ENCODE peak calls at places on chromosomes 7 and 10, in six cellular contexts. One of them, this sample, is unnamed.

GRCh38 chr10:42744134-42744701 is 38.4 kb upstream of the BMS1 start:
- DNase-seq in upper lobe of left lung: no peak
- DNase-seq in A549: no peak
- DNase-seq in endothelial cell of umbilical vein: no peak
- DNase-seq in testis: no peak
- DNase-seq in heart left ventricle: no peak
- DNase-seq in this sample: no peak

GRCh38 chr7:149544028-149544427 is 46.4 kb upstream of the ZNF746 start:
- DNase-seq in upper lobe of left lung: no peak
- DNase-seq in A549: no peak
- DNase-seq in endothelial cell of umbilical vein: no peak
- DNase-seq in testis: no peak
- DNase-seq in heart left ventricle: no peak
- DNase-seq in this sample: no peak

GRCh38 chr7:75638607-75639070 is 100.1 kb downstream of the HIP1 start:
- DNase-seq in upper lobe of left lung: peak; percentile 91
- DNase-seq in A549: no peak
- DNase-seq in endothelial cell of umbilical vein: peak; percentile 36
- DNase-seq in testis: peak; percentile 56
- DNase-seq in heart left ventricle: peak; percentile 69
- DNase-seq in this sample: peak; percentile 35

GRCh38 chr10:122290334-122290733 is 19.2 kb downstream of the BTBD16 start:
- DNase-seq in upper lobe of left lung: no peak
- DNase-seq in A549: no peak
- DNase-seq in endothelial cell of umbilical vein: no peak
- DNase-seq in testis: no peak
- DNase-seq in heart left ventricle: no peak
- DNase-seq in this sample: no peak

GRCh38 chr10:45403151-45403550 is 29.1 kb downstream of the ALOX5 start:
- DNase-seq in upper lobe of left lung: no peak
- DNase-seq in A549: peak; percentile 14
- DNase-seq in endothelial cell of umbilical vein: no peak
- DNase-seq in testis: no peak
- DNase-seq in heart left ventricle: no peak
- DNase-seq in this sample: no peak

GRCh38 chr10:46255696-46256355 is 31.0 kb upstream of the ANTXRL start:
- DNase-seq in upper lobe of left lung: no peak
- DNase-seq in A549: peak; percentile 75
- DNase-seq in endothelial cell of umbilical vein: peak; percentile 58
- DNase-seq in testis: peak; percentile 76
- DNase-seq in heart left ventricle: peak; percentile 79
- DNase-seq in this sample: peak; percentile 41

GRCh38 chr7:63925262-63925625 is 73.4 kb upstream of the ZNF722 start:
- DNase-seq in upper lobe of left lung: no peak
- DNase-seq in A549: no peak
- DNase-seq in endothelial cell of umbilical vein: no peak
- DNase-seq in testis: no peak
- DNase-seq in heart left ventricle: no peak
- DNase-seq in this sample: no peak

GRCh38 chr10:124693396-124693795 is 50.8 kb downstream of the FAM53B start:
- DNase-seq in upper lobe of left lung: no peak
- DNase-seq in A549: no peak
- DNase-seq in endothelial cell of umbilical vein: no peak
- DNase-seq in testis: no peak
- DNase-seq in heart left ventricle: peak; percentile 23
- DNase-seq in this sample: no peak

GRCh38 chr10:47013469-47014169 is 102.4 kb downstream of the PTPN20 start:
- DNase-seq in upper lobe of left lung: peak; percentile 77
- DNase-seq in A549: no peak
- DNase-seq in endothelial cell of umbilical vein: no peak
- DNase-seq in testis: no peak
- DNase-seq in heart left ventricle: peak; percentile 44
- DNase-seq in this sample: no peak

GRCh38 chr7:115085421-115085820 is 163.5 kb downstream of the MDFIC start:
- DNase-seq in upper lobe of left lung: no peak
- DNase-seq in A549: no peak
- DNase-seq in endothelial cell of umbilical vein: no peak
- DNase-seq in testis: no peak
- DNase-seq in heart left ventricle: no peak
- DNase-seq in this sample: no peak

GRCh38 chr10:105950410-105950809 is 1214.1 kb downstream of the SORCS1 start:
- DNase-seq in upper lobe of left lung: no peak
- DNase-seq in A549: peak; percentile 44
- DNase-seq in endothelial cell of umbilical vein: no peak
- DNase-seq in testis: peak; percentile 72
- DNase-seq in heart left ventricle: peak; percentile 39
- DNase-seq in this sample: peak; percentile 47

GRCh38 chr7:39085590-39086049 is 107.9 kb downstream of the POU6F2 start:
- DNase-seq in upper lobe of left lung: no peak
- DNase-seq in A549: no peak
- DNase-seq in endothelial cell of umbilical vein: no peak
- DNase-seq in testis: no peak
- DNase-seq in heart left ventricle: peak; percentile 29
- DNase-seq in this sample: no peak

GRCh38 chr10:86218160-86218559 is 148.4 kb downstream of the GRID1 start:
- DNase-seq in upper lobe of left lung: no peak
- DNase-seq in A549: no peak
- DNase-seq in endothelial cell of umbilical vein: no peak
- DNase-seq in testis: no peak
- DNase-seq in heart left ventricle: no peak
- DNase-seq in this sample: no peak

GRCh38 chr7:155979566-155979965 is 167.3 kb upstream of the SHH start:
- DNase-seq in upper lobe of left lung: no peak
- DNase-seq in A549: no peak
- DNase-seq in endothelial cell of umbilical vein: no peak
- DNase-seq in testis: no peak
- DNase-seq in heart left ventricle: no peak
- DNase-seq in this sample: no peak

GRCh38 chr10:110007171-110007700 is 548 bp upstream of the ADD3 start:
- DNase-seq in upper lobe of left lung: no peak
- DNase-seq in A549: peak; percentile 32
- DNase-seq in endothelial cell of umbilical vein: no peak
- DNase-seq in testis: peak; percentile 71
- DNase-seq in heart left ventricle: no peak
- DNase-seq in this sample: no peak

GRCh38 chr10:4947635-4948596 is 15.3 kb upstream of the AKR1C1 start:
- DNase-seq in upper lobe of left lung: no peak
- DNase-seq in A549: peak; percentile 92
- DNase-seq in endothelial cell of umbilical vein: peak; percentile 45
- DNase-seq in testis: peak; percentile 45
- DNase-seq in heart left ventricle: peak; percentile 48
- DNase-seq in this sample: peak; percentile 22
- TF ChIP-seq POLR2A in upper lobe of left lung: no peak
- TF ChIP-seq POLR2A in A549: no peak
- TF ChIP-seq POLR2A in endothelial cell of umbilical vein: no peak
- TF ChIP-seq POLR2A in testis: no peak
- TF ChIP-seq POLR2A in heart left ventricle: no peak
- TF ChIP-seq POLR2A in this sample: no peak

GRCh38 chr7:128380807-128381130 is 19.3 kb upstream of the PRRT4 start:
- DNase-seq in upper lobe of left lung: no peak
- DNase-seq in A549: no peak
- DNase-seq in endothelial cell of umbilical vein: no peak
- DNase-seq in testis: no peak
- DNase-seq in heart left ventricle: no peak
- DNase-seq in this sample: no peak

GRCh38 chr7:128374041-128374440 is 12.6 kb upstream of the PRRT4 start:
- DNase-seq in upper lobe of left lung: no peak
- DNase-seq in A549: no peak
- DNase-seq in endothelial cell of umbilical vein: no peak
- DNase-seq in testis: no peak
- DNase-seq in heart left ventricle: no peak
- DNase-seq in this sample: no peak

GRCh38 chr7:128379900-128380806 is 18.7 kb upstream of the PRRT4 start:
- DNase-seq in upper lobe of left lung: no peak
- DNase-seq in A549: no peak
- DNase-seq in endothelial cell of umbilical vein: no peak
- DNase-seq in testis: no peak
- DNase-seq in heart left ventricle: no peak
- DNase-seq in this sample: no peak

GRCh38 chr7:128381161-128381821 is 19.8 kb upstream of the PRRT4 start:
- DNase-seq in upper lobe of left lung: peak; percentile 41
- DNase-seq in A549: no peak
- DNase-seq in endothelial cell of umbilical vein: no peak
- DNase-seq in testis: peak; percentile 46
- DNase-seq in heart left ventricle: no peak
- DNase-seq in this sample: no peak

GRCh38 chr7:128378637-128379036 is 17.1 kb upstream of the PRRT4 start:
- DNase-seq in upper lobe of left lung: no peak
- DNase-seq in A549: no peak
- DNase-seq in endothelial cell of umbilical vein: no peak
- DNase-seq in testis: no peak
- DNase-seq in heart left ventricle: no peak
- DNase-seq in this sample: no peak
- TF ChIP-seq POLR2A in upper lobe of left lung: no peak
- TF ChIP-seq POLR2A in A549: no peak
- TF ChIP-seq POLR2A in endothelial cell of umbilical vein: no peak
- TF ChIP-seq POLR2A in testis: no peak
- TF ChIP-seq POLR2A in heart left ventricle: no peak
- TF ChIP-seq POLR2A in this sample: no peak

DNA sequence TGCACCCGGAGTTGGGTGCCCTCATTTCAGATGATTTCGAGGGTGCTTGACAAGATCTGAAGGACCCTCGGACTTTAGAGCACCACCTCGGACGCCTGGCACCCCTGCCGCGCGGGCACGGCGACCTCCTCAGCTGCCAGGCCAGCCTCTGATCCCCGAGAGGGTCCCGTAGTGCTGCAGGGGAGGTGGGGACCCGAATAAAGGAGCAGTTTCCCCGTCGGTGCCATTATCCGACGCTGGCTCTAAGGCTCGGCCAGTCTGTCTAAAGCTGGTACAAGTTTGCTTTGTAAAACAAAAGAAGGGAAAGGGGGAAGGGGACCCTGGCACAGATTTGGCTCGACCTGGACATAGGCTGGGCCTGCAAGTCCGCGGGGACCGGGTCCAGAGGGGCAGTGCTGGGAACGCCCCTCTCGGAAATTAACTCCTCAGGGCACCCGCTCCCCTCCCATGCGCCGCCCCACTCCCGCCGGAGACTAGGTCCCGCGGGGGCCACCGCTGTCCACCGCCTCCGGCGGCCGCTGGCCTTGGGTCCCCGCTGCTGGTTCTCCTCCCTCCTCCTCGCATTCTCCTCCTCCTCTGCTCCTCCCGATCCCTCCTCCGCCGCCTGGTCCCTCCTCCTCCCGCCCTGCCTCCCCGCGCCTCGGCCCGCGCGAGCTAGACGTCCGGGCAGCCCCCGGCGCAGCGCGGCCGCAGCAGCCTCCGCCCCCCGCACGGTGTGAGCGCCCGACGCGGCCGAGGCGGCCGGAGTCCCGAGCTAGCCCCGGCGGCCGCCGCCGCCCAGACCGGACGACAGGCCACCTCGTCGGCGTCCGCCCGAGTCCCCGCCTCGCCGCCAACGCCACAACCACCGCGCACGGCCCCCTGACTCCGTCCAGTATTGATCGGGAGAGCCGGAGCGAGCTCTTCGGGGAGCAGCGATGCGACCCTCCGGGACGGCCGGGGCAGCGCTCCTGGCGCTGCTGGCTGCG is at the start of gene EGFR:
- DNase-seq in upper lobe of left lung: peak; percentile 95
- DNase-seq in A549: peak; percentile 75
- DNase-seq in endothelial cell of umbilical vein: peak; percentile 64
- DNase-seq in testis: peak; percentile 82
- DNase-seq in heart left ventricle: peak; percentile 86
- DNase-seq in this sample: peak; percentile 75
- TF ChIP-seq POLR2A in upper lobe of left lung: no peak
- TF ChIP-seq POLR2A in A549: peak; percentile 72
- TF ChIP-seq POLR2A in endothelial cell of umbilical vein: no peak
- TF ChIP-seq POLR2A in testis: peak; percentile 29
- TF ChIP-seq POLR2A in heart left ventricle: peak; percentile 79
- TF ChIP-seq POLR2A in this sample: peak; percentile 87

DNA sequence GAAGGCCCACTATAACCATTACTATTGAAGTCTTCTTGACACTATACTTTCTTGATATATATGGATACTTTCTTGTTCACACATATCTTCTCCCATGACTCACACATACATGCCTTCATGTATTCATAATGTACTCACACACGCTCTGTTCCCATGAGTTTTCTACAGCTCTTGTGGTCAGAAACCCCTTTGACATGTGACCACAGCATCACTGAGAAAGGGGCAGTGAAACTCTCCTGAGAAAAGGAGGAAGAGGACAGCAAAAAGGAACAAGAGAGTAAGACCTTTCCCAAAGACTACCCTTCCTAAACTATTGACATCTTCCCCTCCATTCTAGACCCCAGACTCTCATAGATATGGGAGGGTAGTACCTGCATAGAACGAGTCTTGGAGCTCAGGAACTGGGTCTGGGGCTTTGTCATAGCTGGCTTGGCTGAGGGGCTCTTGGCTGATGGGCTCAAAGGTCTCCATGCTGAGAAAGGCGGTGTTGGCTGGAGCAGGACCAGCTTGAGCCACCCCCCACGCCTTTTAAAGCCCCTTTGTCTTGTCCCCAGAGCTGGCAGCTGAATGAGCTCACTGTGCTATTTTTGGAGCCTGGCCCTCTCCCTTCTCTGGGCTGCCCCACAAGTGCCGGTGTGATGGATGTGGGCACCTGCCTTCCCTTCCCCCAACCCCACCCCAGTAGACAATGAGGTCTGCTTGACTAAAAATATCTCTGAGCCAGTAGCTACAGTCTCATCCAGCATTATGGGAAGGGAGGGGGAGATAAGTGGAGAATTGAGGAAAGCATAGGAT is 5.1 kb downstream of the SYNPO2L start:
- DNase-seq in upper lobe of left lung: no peak
- DNase-seq in A549: no peak
- DNase-seq in endothelial cell of umbilical vein: no peak
- DNase-seq in testis: no peak
- DNase-seq in heart left ventricle: peak; percentile 86
- DNase-seq in this sample: no peak
- TF ChIP-seq POLR2A in upper lobe of left lung: no peak
- TF ChIP-seq POLR2A in A549: no peak
- TF ChIP-seq POLR2A in endothelial cell of umbilical vein: no peak
- TF ChIP-seq POLR2A in testis: no peak
- TF ChIP-seq POLR2A in heart left ventricle: peak; percentile 45
- TF ChIP-seq POLR2A in this sample: no peak

GRCh38 chr7:120990468-120991118 is 2.1 kb downstream of the CPED1 start:
- DNase-seq in upper lobe of left lung: no peak
- DNase-seq in A549: no peak
- DNase-seq in endothelial cell of umbilical vein: no peak
- DNase-seq in testis: no peak
- DNase-seq in heart left ventricle: no peak
- DNase-seq in this sample: no peak

GRCh38 chr7:120988591-120989299 is at the start of gene CPED1:
- DNase-seq in upper lobe of left lung: peak; percentile 95
- DNase-seq in A549: peak; percentile 8
- DNase-seq in endothelial cell of umbilical vein: peak; percentile 71
- DNase-seq in testis: peak; percentile 76
- DNase-seq in heart left ventricle: peak; percentile 92
- DNase-seq in this sample: peak; percentile 73

GRCh38 chr7:120987683-120988590 is 574 bp upstream of the CPED1 start:
- DNase-seq in upper lobe of left lung: no peak
- DNase-seq in A549: peak; percentile 80
- DNase-seq in endothelial cell of umbilical vein: peak; percentile 89
- DNase-seq in testis: peak; percentile 92
- DNase-seq in heart left ventricle: peak; percentile 95
- DNase-seq in this sample: peak; percentile 90

GRCh38 chr7:120991133-120991532 is 2.6 kb downstream of the CPED1 start:
- DNase-seq in upper lobe of left lung: no peak
- DNase-seq in A549: no peak
- DNase-seq in endothelial cell of umbilical vein: no peak
- DNase-seq in testis: no peak
- DNase-seq in heart left ventricle: no peak
- DNase-seq in this sample: no peak

GRCh38 chr7:120989571-120990220 is 1.2 kb downstream of the CPED1 start:
- DNase-seq in upper lobe of left lung: no peak
- DNase-seq in A549: no peak
- DNase-seq in endothelial cell of umbilical vein: no peak
- DNase-seq in testis: no peak
- DNase-seq in heart left ventricle: peak; percentile 51
- DNase-seq in this sample: no peak
- TF ChIP-seq POLR2A in upper lobe of left lung: no peak
- TF ChIP-seq POLR2A in A549: no peak
- TF ChIP-seq POLR2A in endothelial cell of umbilical vein: no peak
- TF ChIP-seq POLR2A in testis: no peak
- TF ChIP-seq POLR2A in heart left ventricle: peak; percentile 43
- TF ChIP-seq POLR2A in this sample: peak; percentile 52

This sample was measured in tibial nerve.